ENCODE peak calls at places on chromosomes 1 and 21, in four cellular contexts. Y is GM12878, I is HepG2, X is K562. G is an unnamed sample.

GRCh38 chr1:91731815-91732214 is 154.1 kb downstream of the TGFBR3 start:
- DNase-seq in Y (no peak), I (no peak), X (no peak), G (no peak)

GRCh38 chr1:93016171-93016570 is 54.9 kb upstream of the DIPK1A start:
- DNase-seq in Y (no peak), I (peak; percentile 5), X (no peak), G (no peak)

GRCh38 chr1:103901072-103901471 is 151.4 kb downstream of the AMY1C start:
- DNase-seq in Y (no peak), I (no peak), X (no peak), G (no peak)

GRCh38 chr1:8116892-8117262 is 90.8 kb upstream of the ERRFI1 start:
- DNase-seq in Y (no peak), I (peak; percentile 93), X (no peak), G (no peak)

GRCh38 chr1:26373789-26374188 is 1.2 kb upstream of the ZNF683 start:
- DNase-seq in Y (no peak), I (no peak), X (no peak), G (no peak)

GRCh38 chr21:36320421-36321324 is 676 bp downstream of the MORC3 start:
- DNase-seq in Y (peak; percentile 17), I (peak; percentile 35), X (no peak), G (peak; percentile 66)

GRCh38 chr1:109335091-109335490 is 28.3 kb upstream of the MYBPHL start:
- DNase-seq in Y (no peak), I (no peak), X (no peak), G (no peak)

GRCh38 chr1:181485276-181486097 is 2.2 kb downstream of the CACNA1E start:
- DNase-seq in Y (peak; percentile 53), I (no peak), X (peak; percentile 20), G (peak; percentile 74)

GRCh38 chr1:31297273-31298247 is 728 bp downstream of the ZCCHC17 start:
- DNase-seq in Y (no peak), I (peak; percentile 2), X (peak; percentile 37), G (no peak)

GRCh38 chr1:15422871-15423270 is 13.2 kb downstream of the EFHD2 start:
- DNase-seq in Y (no peak), I (no peak), X (no peak), G (no peak)

GRCh38 chr1:53275566-53275965 is 37.2 kb upstream of the MAGOH start:
- DNase-seq in Y (no peak), I (no peak), X (no peak), G (no peak)

GRCh38 chr1:161096514-161096913 is 1.6 kb upstream of the KLHDC9 start:
- DNase-seq in Y (no peak), I (no peak), X (no peak), G (no peak)

GRCh38 chr1:64900916-64901315 is 65.4 kb downstream of the JAK1 start:
- DNase-seq in Y (no peak), I (no peak), X (no peak), G (no peak)

GRCh38 chr21:38810034-38810825 is 4.5 kb downstream of the ETS2 start:
- DNase-seq in Y (no peak), I (no peak), X (no peak), G (no peak)

GRCh38 chr1:60390593-60391282 is 317.2 kb upstream of the C1orf87 start:
- DNase-seq in Y (no peak), I (no peak), X (no peak), G (no peak)

GRCh38 chr1:175317309-175317708 is 124.7 kb upstream of the KIAA0040 start:
- DNase-seq in Y (no peak), I (no peak), X (peak; percentile 58), G (peak; percentile 55)

GRCh38 chr1:200483491-200484143 is 73.8 kb upstream of the ZNF281 start:
- DNase-seq in Y (peak; percentile 72), I (peak; percentile 77), X (peak; percentile 23), G (no peak)

GRCh38 chr1:226939439-226940028 is 560 bp upstream of the COQ8A start:
- DNase-seq in Y (no peak), I (no peak), X (peak; percentile 57), G (no peak)

GRCh38 chr21:41219498-41220207 is 51.7 kb downstream of the BACE2 start:
- DNase-seq in Y (no peak), I (no peak), X (no peak), G (no peak)

GRCh38 chr1:207826557-207827487 is 75.0 kb downstream of the CD46 start:
- DNase-seq in Y (no peak), I (peak; percentile 90), X (no peak), G (no peak)

GRCh38 chr1:247906504-247907047 is 11.2 kb downstream of the OR2W3 start:
- DNase-seq in Y (no peak), I (no peak), X (no peak), G (no peak)

GRCh38 chr1:170685166-170685565 is 21.2 kb downstream of the PRRX1 start:
- DNase-seq in Y (no peak), I (no peak), X (no peak), G (no peak)

GRCh38 chr1:220007438-220007837 is 38.9 kb downstream of the EPRS1 start:
- DNase-seq in Y (no peak), I (no peak), X (no peak), G (no peak)

GRCh38 chr1:196309386-196309785 is 298.9 kb downstream of the KCNT2 start:
- DNase-seq in Y (no peak), I (peak; percentile 3), X (no peak), G (no peak)

GRCh38 chr1:218034464-218034863 is 250.6 kb upstream of the RRP15 start:
- DNase-seq in Y (no peak), I (no peak), X (no peak), G (peak; percentile 41)

GRCh38 chr1:160217466-160218165 is 12.4 kb downstream of the PEA15 start:
- DNase-seq in Y (no peak), I (peak; percentile 14), X (no peak), G (no peak)

GRCh38 chr1:113949007-113949406 is 19.9 kb downstream of the HIPK1 start:
- DNase-seq in Y (no peak), I (no peak), X (peak; percentile 63), G (no peak)

GRCh38 chr1:201888282-201889033 is at the start of gene SHISA4:
- DNase-seq in Y (no peak), I (peak; percentile 29), X (peak; percentile 86), G (peak; percentile 63)

GRCh38 chr1:193183019-193183643 is 3.3 kb downstream of the B3GALT2 start:
- DNase-seq in Y (no peak), I (peak; percentile 39), X (peak; percentile 34), G (no peak)

GRCh38 chr1:7234471-7234755 is 449.2 kb downstream of the CAMTA1 start:
- DNase-seq in Y (no peak), I (no peak), X (no peak), G (no peak)

GRCh38 chr1:115879977-115880376 is 39.1 kb upstream of the NHLH2 start:
- DNase-seq in Y (no peak), I (no peak), X (no peak), G (peak; percentile 20)

GRCh38 chr1:116754203-116754977 is at the start of gene CD2:
- DNase-seq in Y (no peak), I (no peak), X (no peak), G (no peak)

GRCh38 chr1:156959414-156959813 is 39.0 kb downstream of the LRRC71 start:
- DNase-seq in Y (no peak), I (no peak), X (no peak), G (no peak)

GRCh38 chr1:165858364-165858823 is 31.0 kb downstream of the UCK2 start:
- DNase-seq in Y (no peak), I (peak; percentile 70), X (no peak), G (no peak)

GRCh38 chr1:111577814-111578213 is 41.8 kb upstream of the RAP1A start:
- DNase-seq in Y (no peak), I (no peak), X (no peak), G (no peak)

GRCh38 chr21:33866851-33867250 is 48.8 kb downstream of the ATP5PO start:
- DNase-seq in Y (no peak), I (no peak), X (no peak), G (no peak)

GRCh38 chr1:179815642-179816041 is 62.0 kb downstream of the TOR1AIP2 start:
- DNase-seq in Y (no peak), I (no peak), X (no peak), G (no peak)
- TF ChIP-seq ETV6 in Y (no peak), I (no peak), X (no peak), G (no peak)

GRCh38 chr1:97680894-97681293 is 239.9 kb downstream of the DPYD start:
- DNase-seq in Y (no peak), I (no peak), X (no peak), G (no peak)
- TF ChIP-seq ETV6 in Y (no peak), I (no peak), X (no peak), G (no peak)

GRCh38 chr1:240705584-240705983 is 93.6 kb upstream of the GREM2 start:
- DNase-seq in Y (no peak), I (no peak), X (no peak), G (no peak)

GRCh38 chr1:240709676-240710075 is 97.7 kb upstream of the GREM2 start:
- DNase-seq in Y (no peak), I (no peak), X (no peak), G (no peak)

GRCh38 chr1:240711020-240711419 is 99.1 kb upstream of the GREM2 start:
- DNase-seq in Y (no peak), I (no peak), X (no peak), G (no peak)

GRCh38 chr1:240701412-240701811 is 89.5 kb upstream of the GREM2 start:
- DNase-seq in Y (no peak), I (no peak), X (no peak), G (no peak)

GRCh38 chr1:240706150-240706904 is 94.4 kb upstream of the GREM2 start:
- DNase-seq in Y (no peak), I (no peak), X (no peak), G (no peak)
- TF ChIP-seq ETV6 in Y (no peak), I (no peak), X (no peak), G (no peak)

GRCh38 chr1:211688421-211688820 is 13.0 kb upstream of the NEK2 start:
- DNase-seq in Y (no peak), I (no peak), X (no peak), G (no peak)
- TF ChIP-seq ETV6 in Y (no peak), I (no peak), X (no peak), G (no peak)

GRCh38 chr1:106956721-106957120 is 99.8 kb upstream of the PRMT6 start:
- DNase-seq in Y (no peak), I (no peak), X (no peak), G (no peak)
- TF ChIP-seq ETV6 in Y (no peak), I (no peak), X (no peak), G (no peak)

DNA sequence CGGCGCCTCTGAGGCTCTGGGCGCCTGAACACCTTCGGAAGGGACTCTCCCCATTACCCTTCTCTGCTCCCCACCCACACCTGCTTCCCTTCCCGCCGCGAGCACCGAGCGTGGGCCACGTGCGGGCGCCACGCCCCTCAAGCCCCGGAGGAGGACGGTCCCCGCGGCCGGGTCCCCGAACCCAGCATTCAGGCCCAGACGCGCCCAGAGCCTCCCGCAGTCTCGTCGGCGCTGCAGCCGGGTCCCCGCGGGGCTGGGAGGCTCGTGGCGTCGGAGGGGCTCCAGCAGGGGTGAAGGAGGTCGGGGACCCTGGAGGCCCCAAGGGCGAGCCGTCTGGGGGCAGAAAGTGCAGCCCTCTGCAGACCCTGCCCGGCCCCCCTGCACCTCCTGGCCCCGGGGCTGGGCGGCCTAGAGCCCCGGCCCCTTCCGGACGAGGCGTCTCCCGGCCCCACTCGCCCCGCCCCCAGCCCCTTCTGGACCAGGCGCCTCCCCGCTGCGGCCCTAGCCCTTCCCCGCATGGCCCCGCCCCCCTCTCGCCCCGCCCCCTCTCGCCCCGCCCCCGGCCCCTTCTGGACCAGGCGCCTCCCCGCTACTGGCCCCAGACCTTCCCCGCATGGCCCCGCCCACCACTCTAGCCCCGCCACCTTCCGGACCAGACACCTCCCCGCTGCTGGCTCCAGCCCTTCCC is 378 bp upstream of the SMIM1 start:
- DNase-seq in Y (no peak), I (peak; percentile 83), X (peak; percentile 99), G (peak; percentile 98)
- TF ChIP-seq ETV6 in Y (no peak), I (no peak), X (no peak), G (no peak)